ENCODE peak calls at places on chromosome 18, in eight cellular contexts. D, R, L, T, M, A, H and N are unnamed samples.

GRCh38 chr18:78069784-78070664 is 820.4 kb downstream of the GALR1 start:
- DNase-seq in H (no peak), R (no peak), D (no peak), M (peak; percentile 33), T (no peak), A (no peak), L (no peak), N (no peak)

GRCh38 chr18:11512096-11513030 is 97.0 kb upstream of the SLC35G4 start:
- DNase-seq in T (no peak), H (no peak), M (no peak), A (peak; percentile 32), D (no peak), L (peak; percentile 10), R (peak; percentile 51), N (no peak)

GRCh38 chr18:79634593-79634992 is 45.0 kb upstream of the CTDP1 start:
- DNase-seq in M (no peak), A (no peak), T (no peak), H (no peak), R (no peak), D (no peak), L (no peak), N (no peak)

GRCh38 chr18:22846088-22846683 is 86.9 kb upstream of the RBBP8 start:
- DNase-seq in M (no peak), D (no peak), H (no peak), T (no peak), R (peak; percentile 55), L (no peak), A (peak; percentile 12), N (no peak)

GRCh38 chr18:10381951-10382350 is 72.5 kb upstream of the APCDD1 start:
- DNase-seq in D (no peak), R (no peak), H (no peak), L (no peak), T (no peak), M (no peak), A (no peak), N (no peak)

GRCh38 chr18:76419811-76420210 is 75.2 kb downstream of the ZNF516 start:
- DNase-seq in M (no peak), D (no peak), H (no peak), A (no peak), R (no peak), L (no peak), T (no peak), N (no peak)

GRCh38 chr18:36889316-36889715 is 60.4 kb downstream of the KIAA1328 start:
- DNase-seq in L (no peak), D (no peak), T (no peak), R (peak; percentile 27), A (no peak), M (no peak), H (no peak), N (no peak)

GRCh38 chr18:10437837-10438236 is 16.6 kb upstream of the APCDD1 start:
- DNase-seq in H (no peak), A (no peak), R (no peak), M (no peak), T (no peak), L (no peak), D (no peak), N (no peak)

GRCh38 chr18:24659837-24660720 is 199.6 kb downstream of the HRH4 start:
- DNase-seq in H (peak; percentile 19), M (no peak), A (no peak), R (peak; percentile 20), L (no peak), T (peak; percentile 6), D (no peak), N (no peak)

GRCh38 chr18:67402543-67402942 is 114.0 kb downstream of the DSEL start:
- DNase-seq in A (no peak), D (no peak), M (no peak), R (peak; percentile 86), T (no peak), H (no peak), L (no peak), N (no peak)

GRCh38 chr18:5415665-5416064 is 120.1 kb upstream of the ZBTB14 start:
- DNase-seq in T (no peak), D (no peak), A (no peak), R (no peak), L (no peak), M (no peak), H (no peak), N (no peak)

GRCh38 chr18:21857871-21858270 is 117.3 kb downstream of the MIB1 start:
- DNase-seq in R (no peak), D (no peak), T (no peak), A (no peak), L (no peak), M (no peak), H (no peak), N (no peak)

GRCh38 chr18:74303306-74303705 is 11.5 kb upstream of the CYB5A start:
- DNase-seq in L (no peak), T (no peak), H (no peak), R (no peak), A (no peak), M (no peak), D (no peak), N (no peak)

GRCh38 chr18:78975282-78975681 is 4.3 kb upstream of the SALL3 start:
- DNase-seq in R (no peak), A (no peak), L (no peak), T (no peak), M (no peak), H (no peak), D (no peak), N (no peak)

GRCh38 chr18:76923485-76924085 is 101.2 kb downstream of the ZNF236 start:
- DNase-seq in D (no peak), A (peak; percentile 28), L (no peak), M (peak; percentile 74), T (no peak), H (peak; percentile 4), R (peak; percentile 12), N (no peak)

GRCh38 chr18:62460851-62461300 is 61.9 kb upstream of the ZCCHC2 start:
- DNase-seq in M (no peak), D (no peak), R (peak; percentile 28), L (no peak), H (no peak), T (no peak), A (no peak), N (no peak)

GRCh38 chr18:67926929-67927864 is 410.7 kb upstream of the DSEL start:
- DNase-seq in R (peak; percentile 22), M (no peak), D (no peak), H (no peak), T (no peak), L (no peak), A (no peak), N (no peak)

GRCh38 chr18:35478520-35479435 is 19.0 kb downstream of the INO80C start:
- DNase-seq in R (peak; percentile 59), T (no peak), A (peak; percentile 91), L (no peak), M (no peak), H (peak; percentile 93), D (peak; percentile 44), N (peak; percentile 43)

GRCh38 chr18:32735781-32736180 is 37.0 kb downstream of the KLHL14 start:
- DNase-seq in D (no peak), R (no peak), H (no peak), T (no peak), A (no peak), M (no peak), L (no peak), N (no peak)

GRCh38 chr18:73880387-73880786 is 267.2 kb downstream of the FBXO15 start:
- DNase-seq in M (no peak), D (no peak), H (no peak), L (no peak), R (no peak), T (no peak), A (no peak), N (no peak)

GRCh38 chr18:4125246-4125938 is 329.7 kb downstream of the DLGAP1 start:
- DNase-seq in M (peak; percentile 36), L (peak; percentile 4), D (no peak), R (peak; percentile 88), T (no peak), A (no peak), H (no peak), N (no peak)

GRCh38 chr18:75127143-75128021 is 81.6 kb downstream of the PTGR3 start:
- DNase-seq in L (no peak), R (no peak), T (no peak), M (no peak), H (peak; percentile 65), A (no peak), D (no peak), N (peak; percentile 35)

GRCh38 chr18:51191139-51191717 is 6.3 kb downstream of the MEX3C start:
- DNase-seq in R (no peak), M (no peak), D (no peak), H (no peak), A (no peak), T (peak; percentile 17), L (no peak), N (no peak)

GRCh38 chr18:62122330-62122729 is 64.5 kb downstream of the PIGN start:
- DNase-seq in H (no peak), R (no peak), D (no peak), T (no peak), L (no peak), A (no peak), M (no peak), N (no peak)

GRCh38 chr18:27185025-27185763 is at the start of gene CHST9:
- DNase-seq in D (no peak), L (no peak), R (no peak), H (no peak), M (peak; percentile 53), A (no peak), T (no peak), N (no peak)

GRCh38 chr18:28080876-28081300 is 96.0 kb downstream of the CDH2 start:
- DNase-seq in L (no peak), M (no peak), D (no peak), T (no peak), A (no peak), H (no peak), R (peak; percentile 34), N (no peak)

GRCh38 chr18:26383454-26384270 is 157.4 kb downstream of the TAF4B start:
- DNase-seq in A (peak; percentile 20), H (peak; percentile 55), T (no peak), D (no peak), M (no peak), R (peak; percentile 80), L (no peak), N (no peak)

GRCh38 chr18:44887227-44887631 is 206.5 kb downstream of the SETBP1 start:
- DNase-seq in D (peak; percentile 53), R (peak; percentile 61), T (no peak), H (no peak), L (no peak), M (no peak), A (no peak), N (peak; percentile 66)

GRCh38 chr18:8938817-8939216 is 163.7 kb upstream of the NDUFV2 start:
- DNase-seq in L (no peak), M (no peak), T (no peak), H (no peak), A (no peak), D (no peak), R (no peak), N (no peak)

GRCh38 chr18:49845629-49846252 is 32.4 kb upstream of the ACAA2 start:
- DNase-seq in D (no peak), M (no peak), T (no peak), R (no peak), A (no peak), L (no peak), H (no peak), N (no peak)

GRCh38 chr18:31648966-31649429 is 35.4 kb downstream of the B4GALT6 start:
- DNase-seq in H (peak; percentile 58), M (no peak), A (peak; percentile 2), L (no peak), R (peak; percentile 38), D (no peak), T (no peak), N (peak; percentile 13)

GRCh38 chr18:48763714-48764100 is 187.1 kb downstream of the SMAD7 start:
- DNase-seq in L (no peak), R (no peak), D (no peak), H (no peak), T (no peak), A (no peak), M (no peak), N (no peak)

GRCh38 chr18:74516271-74517235 is 17.7 kb upstream of the CNDP1 start:
- DNase-seq in L (no peak), T (no peak), D (no peak), M (no peak), A (no peak), H (no peak), R (no peak), N (no peak)